ENCODE peak calls at places on chromosomes 3 and 15, in six cellular contexts. One of them, this sample, is unnamed.

GRCh38 chr3:50238549-50239026 is 2.6 kb downstream of the GNAI2 start:
- DNase-seq in GM04503: no peak
- DNase-seq in activated CD4-positive, alpha-beta T cell treated with anti-CD3 and anti-CD28 coated beads, Interleukin-2, amount 50 U/mL, for 48 hours: peak; percentile 38
- DNase-seq in GM06990: no peak
- DNase-seq in mesothelial cell of epicardium: no peak
- DNase-seq in osteocyte: no peak
- DNase-seq in this sample: peak; percentile 74

GRCh38 chr15:55742927-55743614 is at the start of gene PRTG:
- DNase-seq in GM04503: no peak
- DNase-seq in activated CD4-positive, alpha-beta T cell treated with anti-CD3 and anti-CD28 coated beads, Interleukin-2, amount 50 U/mL, for 48 hours: no peak
- DNase-seq in GM06990: no peak
- DNase-seq in mesothelial cell of epicardium: peak; percentile 66
- DNase-seq in osteocyte: peak; percentile 91
- DNase-seq in this sample: peak; percentile 27

GRCh38 chr15:79051941-79052731 is 38.4 kb downstream of the RASGRF1 start:
- DNase-seq in GM04503: no peak
- DNase-seq in activated CD4-positive, alpha-beta T cell treated with anti-CD3 and anti-CD28 coated beads, Interleukin-2, amount 50 U/mL, for 48 hours: no peak
- DNase-seq in GM06990: no peak
- DNase-seq in mesothelial cell of epicardium: no peak
- DNase-seq in osteocyte: no peak
- DNase-seq in this sample: no peak

GRCh38 chr3:130849111-130849552 is 44.8 kb upstream of the ATP2C1 start:
- DNase-seq in GM04503: no peak
- DNase-seq in activated CD4-positive, alpha-beta T cell treated with anti-CD3 and anti-CD28 coated beads, Interleukin-2, amount 50 U/mL, for 48 hours: no peak
- DNase-seq in GM06990: peak; percentile 39
- DNase-seq in mesothelial cell of epicardium: no peak
- DNase-seq in osteocyte: no peak
- DNase-seq in this sample: peak; percentile 25

GRCh38 chr3:52405601-52406115 is 39.2 kb downstream of the SEMA3G start:
- DNase-seq in GM04503: no peak
- DNase-seq in activated CD4-positive, alpha-beta T cell treated with anti-CD3 and anti-CD28 coated beads, Interleukin-2, amount 50 U/mL, for 48 hours: no peak
- DNase-seq in GM06990: no peak
- DNase-seq in mesothelial cell of epicardium: no peak
- DNase-seq in osteocyte: no peak
- DNase-seq in this sample: no peak

GRCh38 chr3:25817638-25818037 is 27.7 kb downstream of the OXSM start:
- DNase-seq in GM04503: no peak
- DNase-seq in activated CD4-positive, alpha-beta T cell treated with anti-CD3 and anti-CD28 coated beads, Interleukin-2, amount 50 U/mL, for 48 hours: no peak
- DNase-seq in GM06990: no peak
- DNase-seq in mesothelial cell of epicardium: no peak
- DNase-seq in osteocyte: no peak
- DNase-seq in this sample: no peak

GRCh38 chr15:80183291-80183690 is 30.5 kb downstream of the FAH start:
- DNase-seq in GM04503: no peak
- DNase-seq in activated CD4-positive, alpha-beta T cell treated with anti-CD3 and anti-CD28 coated beads, Interleukin-2, amount 50 U/mL, for 48 hours: no peak
- DNase-seq in GM06990: no peak
- DNase-seq in mesothelial cell of epicardium: no peak
- DNase-seq in osteocyte: no peak
- DNase-seq in this sample: no peak

GRCh38 chr3:99659032-99659431 is 20.6 kb downstream of the COL8A1 start:
- DNase-seq in GM04503: peak; percentile 93
- DNase-seq in activated CD4-positive, alpha-beta T cell treated with anti-CD3 and anti-CD28 coated beads, Interleukin-2, amount 50 U/mL, for 48 hours: no peak
- DNase-seq in GM06990: no peak
- DNase-seq in mesothelial cell of epicardium: no peak
- DNase-seq in osteocyte: no peak
- DNase-seq in this sample: peak; percentile 85

GRCh38 chr15:57425842-57426241 is 49.5 kb downstream of the CGNL1 start:
- DNase-seq in GM04503: no peak
- DNase-seq in activated CD4-positive, alpha-beta T cell treated with anti-CD3 and anti-CD28 coated beads, Interleukin-2, amount 50 U/mL, for 48 hours: no peak
- DNase-seq in GM06990: no peak
- DNase-seq in mesothelial cell of epicardium: no peak
- DNase-seq in osteocyte: no peak
- DNase-seq in this sample: no peak

GRCh38 chr3:144129536-144130214 is 158.1 kb downstream of the DIPK2A start:
- DNase-seq in GM04503: no peak
- DNase-seq in activated CD4-positive, alpha-beta T cell treated with anti-CD3 and anti-CD28 coated beads, Interleukin-2, amount 50 U/mL, for 48 hours: peak; percentile 21
- DNase-seq in GM06990: no peak
- DNase-seq in mesothelial cell of epicardium: no peak
- DNase-seq in osteocyte: no peak
- DNase-seq in this sample: no peak

GRCh38 chr3:65914032-65914739 is 124.5 kb downstream of the MAGI1 start:
- DNase-seq in GM04503: no peak
- DNase-seq in activated CD4-positive, alpha-beta T cell treated with anti-CD3 and anti-CD28 coated beads, Interleukin-2, amount 50 U/mL, for 48 hours: no peak
- DNase-seq in GM06990: no peak
- DNase-seq in mesothelial cell of epicardium: no peak
- DNase-seq in osteocyte: no peak
- DNase-seq in this sample: no peak

GRCh38 chr15:96583671-96584070 is 253.2 kb downstream of the NR2F2 start:
- DNase-seq in GM04503: no peak
- DNase-seq in activated CD4-positive, alpha-beta T cell treated with anti-CD3 and anti-CD28 coated beads, Interleukin-2, amount 50 U/mL, for 48 hours: no peak
- DNase-seq in GM06990: no peak
- DNase-seq in mesothelial cell of epicardium: no peak
- DNase-seq in osteocyte: no peak
- DNase-seq in this sample: no peak

GRCh38 chr15:23083115-23083514 is 43.7 kb upstream of the TUBGCP5 start:
- DNase-seq in GM04503: no peak
- DNase-seq in activated CD4-positive, alpha-beta T cell treated with anti-CD3 and anti-CD28 coated beads, Interleukin-2, amount 50 U/mL, for 48 hours: no peak
- DNase-seq in GM06990: no peak
- DNase-seq in mesothelial cell of epicardium: no peak
- DNase-seq in osteocyte: no peak
- DNase-seq in this sample: no peak

GRCh38 chr3:136939489-136939888 is 18.3 kb upstream of the IL20RB start:
- DNase-seq in GM04503: no peak
- DNase-seq in activated CD4-positive, alpha-beta T cell treated with anti-CD3 and anti-CD28 coated beads, Interleukin-2, amount 50 U/mL, for 48 hours: no peak
- DNase-seq in GM06990: no peak
- DNase-seq in mesothelial cell of epicardium: no peak
- DNase-seq in osteocyte: no peak
- DNase-seq in this sample: no peak

GRCh38 chr3:61674595-61674994 is 113.2 kb downstream of the PTPRG start:
- DNase-seq in GM04503: no peak
- DNase-seq in activated CD4-positive, alpha-beta T cell treated with anti-CD3 and anti-CD28 coated beads, Interleukin-2, amount 50 U/mL, for 48 hours: no peak
- DNase-seq in GM06990: no peak
- DNase-seq in mesothelial cell of epicardium: no peak
- DNase-seq in osteocyte: no peak
- DNase-seq in this sample: no peak

GRCh38 chr3:74089854-74090253 is 465.1 kb upstream of the PDZRN3 start:
- DNase-seq in GM04503: no peak
- DNase-seq in activated CD4-positive, alpha-beta T cell treated with anti-CD3 and anti-CD28 coated beads, Interleukin-2, amount 50 U/mL, for 48 hours: no peak
- DNase-seq in GM06990: no peak
- DNase-seq in mesothelial cell of epicardium: no peak
- DNase-seq in osteocyte: no peak
- DNase-seq in this sample: no peak

GRCh38 chr3:46006243-46006642 is 10.6 kb upstream of the FYCO1 start:
- DNase-seq in GM04503: no peak
- DNase-seq in activated CD4-positive, alpha-beta T cell treated with anti-CD3 and anti-CD28 coated beads, Interleukin-2, amount 50 U/mL, for 48 hours: no peak
- DNase-seq in GM06990: no peak
- DNase-seq in mesothelial cell of epicardium: no peak
- DNase-seq in osteocyte: no peak
- DNase-seq in this sample: no peak

GRCh38 chr15:62417444-62417843 is 252.4 kb upstream of the C2CD4B start:
- DNase-seq in GM04503: no peak
- DNase-seq in activated CD4-positive, alpha-beta T cell treated with anti-CD3 and anti-CD28 coated beads, Interleukin-2, amount 50 U/mL, for 48 hours: no peak
- DNase-seq in GM06990: no peak
- DNase-seq in mesothelial cell of epicardium: no peak
- DNase-seq in osteocyte: no peak
- DNase-seq in this sample: no peak

GRCh38 chr3:114442251-114442650 is 148.4 kb downstream of the TIGIT start:
- DNase-seq in GM04503: no peak
- DNase-seq in activated CD4-positive, alpha-beta T cell treated with anti-CD3 and anti-CD28 coated beads, Interleukin-2, amount 50 U/mL, for 48 hours: no peak
- DNase-seq in GM06990: no peak
- DNase-seq in mesothelial cell of epicardium: no peak
- DNase-seq in osteocyte: no peak
- DNase-seq in this sample: no peak

GRCh38 chr15:60346077-60346476 is 51.7 kb downstream of the ANXA2 start:
- DNase-seq in GM04503: no peak
- DNase-seq in activated CD4-positive, alpha-beta T cell treated with anti-CD3 and anti-CD28 coated beads, Interleukin-2, amount 50 U/mL, for 48 hours: no peak
- DNase-seq in GM06990: no peak
- DNase-seq in mesothelial cell of epicardium: no peak
- DNase-seq in osteocyte: no peak
- DNase-seq in this sample: no peak

GRCh38 chr3:186603159-186603558 is 9.7 kb upstream of the AHSG start:
- DNase-seq in GM04503: no peak
- DNase-seq in activated CD4-positive, alpha-beta T cell treated with anti-CD3 and anti-CD28 coated beads, Interleukin-2, amount 50 U/mL, for 48 hours: no peak
- DNase-seq in GM06990: no peak
- DNase-seq in mesothelial cell of epicardium: no peak
- DNase-seq in osteocyte: no peak
- DNase-seq in this sample: no peak

GRCh38 chr3:5366746-5367145 is 179.2 kb downstream of the EDEM1 start:
- DNase-seq in GM04503: no peak
- DNase-seq in activated CD4-positive, alpha-beta T cell treated with anti-CD3 and anti-CD28 coated beads, Interleukin-2, amount 50 U/mL, for 48 hours: no peak
- DNase-seq in GM06990: no peak
- DNase-seq in mesothelial cell of epicardium: no peak
- DNase-seq in osteocyte: no peak
- DNase-seq in this sample: no peak

GRCh38 chr3:61701019-61701418 is 139.6 kb downstream of the PTPRG start:
- DNase-seq in GM04503: no peak
- DNase-seq in activated CD4-positive, alpha-beta T cell treated with anti-CD3 and anti-CD28 coated beads, Interleukin-2, amount 50 U/mL, for 48 hours: no peak
- DNase-seq in GM06990: no peak
- DNase-seq in mesothelial cell of epicardium: no peak
- DNase-seq in osteocyte: no peak
- DNase-seq in this sample: no peak

GRCh38 chr3:72663429-72663828 is 184.8 kb downstream of the SHQ1 start:
- DNase-seq in GM04503: peak; percentile 56
- DNase-seq in activated CD4-positive, alpha-beta T cell treated with anti-CD3 and anti-CD28 coated beads, Interleukin-2, amount 50 U/mL, for 48 hours: no peak
- DNase-seq in GM06990: no peak
- DNase-seq in mesothelial cell of epicardium: no peak
- DNase-seq in osteocyte: no peak
- DNase-seq in this sample: peak; percentile 7

GRCh38 chr3:171663805-171664204 is 146.5 kb downstream of the PLD1 start:
- DNase-seq in GM04503: no peak
- DNase-seq in activated CD4-positive, alpha-beta T cell treated with anti-CD3 and anti-CD28 coated beads, Interleukin-2, amount 50 U/mL, for 48 hours: no peak
- DNase-seq in GM06990: no peak
- DNase-seq in mesothelial cell of epicardium: no peak
- DNase-seq in osteocyte: no peak
- DNase-seq in this sample: no peak

GRCh38 chr3:134535186-134535974 is 49.5 kb downstream of the CEP63 start:
- DNase-seq in GM04503: no peak
- DNase-seq in activated CD4-positive, alpha-beta T cell treated with anti-CD3 and anti-CD28 coated beads, Interleukin-2, amount 50 U/mL, for 48 hours: no peak
- DNase-seq in GM06990: no peak
- DNase-seq in mesothelial cell of epicardium: no peak
- DNase-seq in osteocyte: no peak
- DNase-seq in this sample: no peak

GRCh38 chr3:53067571-53067970 is 21.7 kb upstream of the SFMBT1 start:
- DNase-seq in GM04503: no peak
- DNase-seq in activated CD4-positive, alpha-beta T cell treated with anti-CD3 and anti-CD28 coated beads, Interleukin-2, amount 50 U/mL, for 48 hours: no peak
- DNase-seq in GM06990: no peak
- DNase-seq in mesothelial cell of epicardium: no peak
- DNase-seq in osteocyte: no peak
- DNase-seq in this sample: no peak

GRCh38 chr3:196486263-196486662 is 17.3 kb downstream of the RNF168 start:
- DNase-seq in GM04503: no peak
- DNase-seq in activated CD4-positive, alpha-beta T cell treated with anti-CD3 and anti-CD28 coated beads, Interleukin-2, amount 50 U/mL, for 48 hours: peak; percentile 30
- DNase-seq in GM06990: no peak
- DNase-seq in mesothelial cell of epicardium: no peak
- DNase-seq in osteocyte: no peak
- DNase-seq in this sample: no peak

GRCh38 chr3:74711913-74712512 is 97.6 kb upstream of the CNTN3 start:
- DNase-seq in GM04503: no peak
- DNase-seq in activated CD4-positive, alpha-beta T cell treated with anti-CD3 and anti-CD28 coated beads, Interleukin-2, amount 50 U/mL, for 48 hours: no peak
- DNase-seq in GM06990: no peak
- DNase-seq in mesothelial cell of epicardium: no peak
- DNase-seq in osteocyte: no peak
- DNase-seq in this sample: no peak

GRCh38 chr3:177977381-177978158 is 558.7 kb upstream of the KCNMB2 start:
- DNase-seq in GM04503: peak; percentile 79
- DNase-seq in activated CD4-positive, alpha-beta T cell treated with anti-CD3 and anti-CD28 coated beads, Interleukin-2, amount 50 U/mL, for 48 hours: no peak
- DNase-seq in GM06990: no peak
- DNase-seq in mesothelial cell of epicardium: no peak
- DNase-seq in osteocyte: no peak
- DNase-seq in this sample: peak; percentile 41

GRCh38 chr15:41992803-41993190 is 20.4 kb upstream of the EHD4 start:
- DNase-seq in GM04503: no peak
- DNase-seq in activated CD4-positive, alpha-beta T cell treated with anti-CD3 and anti-CD28 coated beads, Interleukin-2, amount 50 U/mL, for 48 hours: no peak
- DNase-seq in GM06990: no peak
- DNase-seq in mesothelial cell of epicardium: no peak
- DNase-seq in osteocyte: no peak
- DNase-seq in this sample: no peak

GRCh38 chr3:13626396-13626795 is 77.5 kb downstream of the FBLN2 start:
- DNase-seq in GM04503: no peak
- DNase-seq in activated CD4-positive, alpha-beta T cell treated with anti-CD3 and anti-CD28 coated beads, Interleukin-2, amount 50 U/mL, for 48 hours: no peak
- DNase-seq in GM06990: no peak
- DNase-seq in mesothelial cell of epicardium: no peak
- DNase-seq in osteocyte: no peak
- DNase-seq in this sample: no peak

GRCh38 chr3:41448396-41448795 is 249.1 kb downstream of the CTNNB1 start:
- DNase-seq in GM04503: no peak
- DNase-seq in activated CD4-positive, alpha-beta T cell treated with anti-CD3 and anti-CD28 coated beads, Interleukin-2, amount 50 U/mL, for 48 hours: no peak
- DNase-seq in GM06990: no peak
- DNase-seq in mesothelial cell of epicardium: no peak
- DNase-seq in osteocyte: no peak
- DNase-seq in this sample: no peak

GRCh38 chr3:155024006-155024638 is 56.0 kb upstream of the MME start:
- DNase-seq in GM04503: no peak
- DNase-seq in activated CD4-positive, alpha-beta T cell treated with anti-CD3 and anti-CD28 coated beads, Interleukin-2, amount 50 U/mL, for 48 hours: no peak
- DNase-seq in GM06990: no peak
- DNase-seq in mesothelial cell of epicardium: no peak
- DNase-seq in osteocyte: no peak
- DNase-seq in this sample: no peak

This sample was measured in H4.